ENCODE peak calls at places on chromosomes 11 and 22, in ten cellular contexts. D is suprapubic skin, O is SK-N-SH, J is transverse colon, U is endothelial cell of umbilical vein, W is GM23338, E is spleen, L is sigmoid colon, P is HCT116, K is H1. Q is an unnamed sample. For H3K4me1, the result is how much of the 10 kb centered on the place peaks cover.

GRCh38 chr11:83409476-83409875 is 123.3 kb upstream of the CCDC90B start:
- DNase-seq in P (no peak), O (no peak), L (no peak), J (no peak), U (no peak), W (no peak), D (no peak), K (no peak), E (no peak), Q (no peak)

GRCh38 chr11:101844608-101845007 is 70.2 kb upstream of the CEP126 start:
- DNase-seq in O (no peak), W (no peak), E (no peak), D (no peak), L (no peak), P (no peak), K (no peak), U (no peak), J (no peak), Q (no peak)

GRCh38 chr11:94025695-94026394 is 4.7 kb downstream of the HEPHL1 start:
- DNase-seq in P (no peak), L (no peak), J (no peak), D (no peak), O (no peak), U (no peak), K (no peak), W (no peak), E (no peak), Q (no peak)

GRCh38 chr11:99803501-99803900 is 782.8 kb downstream of the CNTN5 start:
- DNase-seq in D (no peak), O (no peak), E (no peak), W (no peak), P (no peak), J (no peak), U (no peak), L (no peak), K (no peak), Q (no peak)

GRCh38 chr11:73869234-73869949 is 7.3 kb downstream of the COA4 start:
- DNase-seq in O (no peak), K (no peak), L (no peak), D (no peak), E (no peak), P (no peak), J (peak), W (no peak), U (no peak), Q (no peak)

GRCh38 chr11:125398994-125399638 is 96.9 kb downstream of the FEZ1 start:
- DNase-seq in E (peak), W (no peak), D (no peak), O (peak), J (no peak), P (no peak), K (no peak), U (no peak), L (no peak), Q (no peak)

GRCh38 chr22:47395481-47395880 is 633.0 kb downstream of the TBC1D22A start:
- DNase-seq in U (no peak), O (no peak), E (peak), K (no peak), L (no peak), J (no peak), W (no peak), D (peak), P (no peak), Q (no peak)

GRCh38 chr11:104663190-104664140 is 234.8 kb downstream of the CASP12 start:
- DNase-seq in P (no peak), J (no peak), E (no peak), W (no peak), K (no peak), O (no peak), D (no peak), L (no peak), U (no peak), Q (no peak)

GRCh38 chr22:48090332-48090672 is 1327.9 kb downstream of the TBC1D22A start:
- DNase-seq in K (no peak), E (no peak), J (no peak), O (no peak), U (no peak), D (no peak), P (no peak), L (no peak), W (no peak), Q (no peak)

GRCh38 chr22:49925525-49926128 is 7.2 kb downstream of the CRELD2 start:
- DNase-seq in K (no peak), O (no peak), L (no peak), P (no peak), U (no peak), D (no peak), E (peak), J (peak), W (no peak), Q (no peak)

GRCh38 chr11:109695696-109696095 is 273.7 kb downstream of the C11orf87 start:
- DNase-seq in E (no peak), L (no peak), O (no peak), U (no peak), W (no peak), J (no peak), P (no peak), K (no peak), D (no peak), Q (no peak)

GRCh38 chr11:32792948-32793475 is 1.4 kb downstream of the CCDC73 start:
- DNase-seq in D (no peak), E (no peak), O (peak), L (no peak), K (peak), P (peak), J (peak), U (peak), W (peak), Q (peak)

GRCh38 chr11:114168691-114169090 is 109.2 kb downstream of the ZBTB16 start:
- DNase-seq in D (no peak), W (no peak), K (no peak), L (peak), J (peak), P (no peak), O (no peak), E (no peak), U (no peak), Q (no peak)

DNA sequence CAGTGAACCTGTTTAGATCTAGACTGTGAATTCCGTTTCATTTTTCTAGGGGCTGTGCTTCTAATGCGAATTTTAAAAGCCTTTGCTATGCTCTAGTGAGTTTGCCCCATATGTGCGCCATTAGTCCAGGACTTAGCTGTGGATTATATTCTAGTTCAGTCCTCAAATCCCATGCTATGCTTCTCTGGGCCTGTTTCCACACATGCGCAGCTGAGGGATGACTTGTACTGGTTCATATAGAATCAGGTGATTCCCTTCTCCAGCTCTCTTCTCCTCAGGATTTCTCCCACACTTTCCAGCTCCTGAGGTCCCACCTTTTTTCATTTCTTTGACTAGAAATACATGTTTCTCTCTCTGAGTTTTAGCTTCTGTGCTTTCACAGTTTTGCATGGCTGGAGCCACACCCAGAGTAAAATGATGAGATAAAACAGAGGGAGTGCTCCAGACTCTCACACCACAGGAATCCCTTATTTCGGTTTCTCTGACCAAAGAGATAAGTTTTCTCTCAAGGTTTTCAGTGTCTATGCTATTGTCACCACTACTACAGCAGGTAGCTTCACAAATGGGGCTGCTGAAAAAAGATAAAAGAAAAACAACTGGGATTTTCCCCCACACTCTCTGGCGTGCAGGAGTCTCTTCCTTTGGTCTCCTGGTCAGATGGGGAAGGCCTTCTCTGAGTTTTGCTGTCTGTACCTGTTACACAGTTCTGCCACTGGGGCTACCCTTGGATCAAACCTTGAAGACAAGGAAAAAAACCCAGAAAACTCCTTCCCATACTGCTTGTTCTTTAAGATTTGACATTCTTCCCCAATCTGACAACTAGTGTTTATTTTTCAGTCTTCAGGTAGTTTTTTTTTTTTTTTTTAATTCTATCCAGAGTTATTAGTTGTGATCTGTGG is 96.2 kb upstream of the TEAD1 start:
- DNase-seq in W (peak), O (no peak), J (no peak), U (no peak), E (no peak), P (no peak), D (no peak), L (no peak), K (no peak), Q (no peak)
- H3K4me1 ChIP-seq in W (under half), O (under half), J (under half), U (under half), E (under half), P (under half), D (under half), L (under half), K (under half), Q (under half)

GRCh38 chr22:39532215-39533071 is at the start of gene RPS19BP1:
- DNase-seq in U (peak), W (peak), D (peak), L (peak), K (peak), P (peak), O (peak), E (peak), J (peak), Q (peak)

GRCh38 chr22:39528681-39529486 is 3.7 kb downstream of the RPS19BP1 start:
- DNase-seq in W (peak), P (peak), J (peak), E (peak), K (peak), U (peak), O (peak), D (peak), L (peak), Q (peak)

GRCh38 chr22:39530136-39530535 is 2.4 kb downstream of the RPS19BP1 start:
- DNase-seq in W (no peak), K (no peak), J (no peak), D (no peak), O (no peak), P (no peak), U (no peak), E (no peak), L (no peak), Q (no peak)

GRCh38 chr22:39529487-39529851 is 3.1 kb downstream of the RPS19BP1 start:
- DNase-seq in E (peak), D (no peak), W (no peak), J (no peak), P (no peak), K (no peak), L (no peak), O (no peak), U (no peak), Q (no peak)

DNA sequence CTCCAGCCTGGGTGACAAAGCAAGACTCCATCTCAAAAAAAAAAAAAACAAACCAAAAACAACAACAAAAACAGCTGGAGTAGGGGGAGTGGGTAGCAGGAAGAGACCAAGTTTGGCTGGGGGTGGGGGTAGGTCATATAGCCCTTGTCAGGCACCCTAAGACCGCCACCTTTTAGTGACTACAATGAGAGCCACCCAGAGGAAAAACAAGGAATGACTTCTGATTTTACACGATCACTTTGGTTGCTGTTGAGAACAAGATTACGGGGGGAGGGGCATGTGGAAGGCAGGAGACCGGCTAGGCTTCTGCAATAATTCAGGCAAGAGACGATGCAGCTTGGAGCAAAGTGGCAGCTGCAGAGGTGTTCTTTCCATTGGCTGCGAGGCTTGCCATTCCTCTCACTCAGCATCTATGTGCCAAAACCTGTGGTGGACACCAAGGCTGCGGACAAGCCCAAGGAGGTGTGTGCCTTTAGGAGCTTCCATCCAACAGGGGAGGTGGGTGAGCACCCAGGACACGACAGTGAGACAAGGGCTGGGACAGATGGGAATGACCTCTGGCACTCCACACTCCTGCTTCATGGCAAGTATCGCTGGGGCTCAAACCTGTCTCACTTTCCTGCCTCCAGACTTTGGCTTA is 1.7 kb downstream of the RPS19BP1 start:
- DNase-seq in U (peak), J (no peak), P (no peak), L (no peak), O (peak), W (peak), E (no peak), D (no peak), K (no peak), Q (no peak)
- TF ChIP-seq CTCF in U (peak), J (peak), P (no peak), L (no peak), O (no peak), W (peak), E (no peak), D (no peak), K (peak), Q (peak)

GRCh38 chr11:69443138-69443967 is 38.1 kb upstream of the LINC01488 start:
- DNase-seq in E (peak), K (peak), W (peak), U (peak), J (peak), D (peak), L (peak), O (peak), P (peak), Q (peak)
- TF ChIP-seq POLR2AphosphoS5 in E (peak), K (no peak), W (peak), U (peak), J (peak), D (no peak), L (peak), O (peak), P (peak), Q (peak)

DNA sequence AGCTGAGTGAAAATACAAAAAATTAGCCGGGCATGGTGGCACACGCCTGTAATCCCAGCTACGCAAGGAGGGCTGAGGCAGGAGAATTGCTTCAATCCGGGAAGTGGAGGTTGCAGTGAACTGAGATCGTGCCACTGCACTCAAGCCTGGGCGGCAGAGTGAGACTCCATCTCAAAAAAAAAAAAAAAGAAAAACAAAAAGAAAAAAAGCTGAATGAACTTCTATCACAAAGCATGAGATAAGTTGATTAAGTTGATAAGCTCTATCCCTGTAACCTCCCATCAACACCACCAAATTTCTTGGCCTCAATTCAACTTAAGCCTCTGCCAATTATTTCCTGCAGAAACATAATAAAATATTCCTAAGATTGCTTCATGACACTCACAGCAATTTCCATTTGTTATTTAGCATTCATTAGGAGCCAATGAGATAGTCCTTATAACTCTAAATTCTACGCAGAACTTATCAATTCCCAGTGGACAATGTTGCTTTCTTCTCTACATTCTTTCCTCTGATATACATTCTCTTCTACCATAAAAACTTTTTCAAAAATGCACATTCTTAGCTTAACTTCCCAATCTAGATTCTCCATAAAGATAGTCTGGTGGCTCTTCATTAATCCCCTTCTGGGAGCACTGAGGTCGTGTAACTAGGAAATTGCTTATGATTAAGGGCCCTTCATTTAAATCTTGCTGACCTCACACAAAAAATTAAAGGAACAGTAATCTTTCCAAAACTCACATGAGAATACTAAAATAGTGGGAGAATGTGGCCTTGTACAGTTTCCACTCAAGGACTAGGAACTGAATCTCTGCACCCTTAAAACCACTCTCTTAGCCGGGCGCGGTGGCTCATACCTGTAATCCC is 2.9 kb downstream of the AMBRA1 start:
- DNase-seq in O (no peak), D (no peak), K (no peak), P (no peak), J (no peak), U (peak), L (no peak), W (no peak), E (no peak), Q (no peak)
- H3K4me1 ChIP-seq in O (under half), D (half or more), K (under half), P (under half), J (under half), U (under half), L (under half), W (under half), E (half or more), Q (under half)

GRCh38 chr22:46036558-46037408 is 59.8 kb upstream of the WNT7B start:
- DNase-seq in E (peak), P (peak), K (no peak), J (peak), L (peak), O (peak), D (peak), W (peak), U (peak), Q (peak)
- TF ChIP-seq CTCF in E (no peak), P (peak), K (peak), J (no peak), L (no peak), O (peak), D (no peak), W (peak), U (peak), Q (no peak)

GRCh38 chr11:65131895-65132237 is 2.5 kb downstream of the SYVN1 start:
- DNase-seq in P (no peak), L (no peak), D (peak), U (no peak), O (no peak), W (no peak), J (no peak), K (no peak), E (peak), Q (no peak)
- TF ChIP-seq POLR2AphosphoS5 in P (no peak), L (no peak), D (no peak), U (no peak), O (no peak), W (no peak), J (no peak), K (no peak), E (no peak), Q (no peak)

DNA sequence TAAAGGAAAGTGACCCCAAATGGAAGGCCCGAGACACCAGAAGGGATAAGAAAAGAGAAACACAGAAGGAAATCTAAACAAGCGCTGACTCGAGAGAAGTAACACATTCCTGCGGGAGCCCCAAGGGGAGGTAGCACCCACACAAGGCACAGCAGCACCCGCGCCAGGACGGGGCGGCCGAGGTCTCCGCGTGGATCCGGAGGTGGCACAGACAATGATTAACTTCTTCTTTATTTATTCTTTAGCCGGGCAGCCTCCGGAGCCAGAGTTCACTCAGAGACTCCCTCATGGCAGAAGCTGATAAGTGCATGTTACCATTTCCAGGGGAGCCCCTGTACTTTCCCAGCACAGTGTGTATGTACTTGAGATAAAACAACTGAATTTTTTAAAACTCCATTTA is 5.1 kb downstream of the TOLLIP start:
- DNase-seq in K (no peak), L (no peak), D (peak), U (peak), P (no peak), O (no peak), W (no peak), J (peak), E (peak), Q (peak)
- H3K4me1 ChIP-seq in K (under half), L (half or more), D (half or more), U (under half), P (under half), O (under half), W (under half), J (half or more), E (half or more), Q (half or more)